ENCODE peak calls at places on chromosomes 7 and 10, in seven cellular contexts. One of them, this sample, is unnamed. For H3K9me3, the result is how much of the 10 kb centered on the place peaks cover.

GRCh38 chr7:48074231-48074654 is 14.8 kb upstream of the UPP1 start:
- DNase-seq in H1: no peak
- DNase-seq in GM23248: peak
- DNase-seq in IMR-90: peak
- DNase-seq in left ventricle myocardium inferior: no peak
- DNase-seq in CD4-positive, alpha-beta memory T cell: no peak
- DNase-seq in prostate gland: no peak
- DNase-seq in this sample: no peak

GRCh38 chr7:105932835-105933477 is 30.1 kb upstream of the CDHR3 start:
- DNase-seq in CD4-positive, alpha-beta memory T cell: no peak
- DNase-seq in left ventricle myocardium inferior: no peak
- DNase-seq in GM23248: peak
- DNase-seq in H1: no peak
- DNase-seq in IMR-90: peak
- DNase-seq in prostate gland: no peak
- DNase-seq in this sample: no peak

GRCh38 chr7:82599910-82600309 is 156.3 kb upstream of the CACNA2D1 start:
- DNase-seq in H1: no peak
- DNase-seq in prostate gland: no peak
- DNase-seq in IMR-90: no peak
- DNase-seq in CD4-positive, alpha-beta memory T cell: no peak
- DNase-seq in GM23248: no peak
- DNase-seq in left ventricle myocardium inferior: no peak
- DNase-seq in this sample: no peak

GRCh38 chr10:95211606-95212279 is 17.7 kb downstream of the ACSM6 start:
- DNase-seq in CD4-positive, alpha-beta memory T cell: no peak
- DNase-seq in GM23248: peak
- DNase-seq in H1: no peak
- DNase-seq in prostate gland: no peak
- DNase-seq in IMR-90: peak
- DNase-seq in left ventricle myocardium inferior: no peak
- DNase-seq in this sample: no peak

GRCh38 chr7:49479936-49480544 is 293.4 kb upstream of the VWC2 start:
- DNase-seq in H1: no peak
- DNase-seq in CD4-positive, alpha-beta memory T cell: no peak
- DNase-seq in left ventricle myocardium inferior: no peak
- DNase-seq in prostate gland: no peak
- DNase-seq in GM23248: no peak
- DNase-seq in IMR-90: no peak
- DNase-seq in this sample: no peak

GRCh38 chr7:17369686-17370426 is 71.4 kb downstream of the AHR start:
- DNase-seq in GM23248: peak
- DNase-seq in prostate gland: peak
- DNase-seq in IMR-90: peak
- DNase-seq in CD4-positive, alpha-beta memory T cell: no peak
- DNase-seq in left ventricle myocardium inferior: no peak
- DNase-seq in H1: no peak
- DNase-seq in this sample: peak

GRCh38 chr7:12294701-12295100 is 83.6 kb downstream of the TMEM106B start:
- DNase-seq in left ventricle myocardium inferior: no peak
- DNase-seq in CD4-positive, alpha-beta memory T cell: no peak
- DNase-seq in prostate gland: no peak
- DNase-seq in GM23248: no peak
- DNase-seq in H1: no peak
- DNase-seq in IMR-90: no peak
- DNase-seq in this sample: no peak

GRCh38 chr10:129951251-129951808 is 12.7 kb downstream of the EBF3 start:
- DNase-seq in H1: no peak
- DNase-seq in prostate gland: no peak
- DNase-seq in CD4-positive, alpha-beta memory T cell: no peak
- DNase-seq in left ventricle myocardium inferior: no peak
- DNase-seq in IMR-90: no peak
- DNase-seq in GM23248: no peak
- DNase-seq in this sample: no peak

GRCh38 chr7:78777844-78778243 is 675.6 kb downstream of the MAGI2 start:
- DNase-seq in left ventricle myocardium inferior: no peak
- DNase-seq in GM23248: peak
- DNase-seq in prostate gland: no peak
- DNase-seq in CD4-positive, alpha-beta memory T cell: no peak
- DNase-seq in IMR-90: peak
- DNase-seq in H1: no peak
- DNase-seq in this sample: no peak

GRCh38 chr10:33122014-33122788 is 164.2 kb upstream of the ITGB1 start:
- DNase-seq in IMR-90: peak
- DNase-seq in left ventricle myocardium inferior: no peak
- DNase-seq in GM23248: peak
- DNase-seq in prostate gland: peak
- DNase-seq in H1: no peak
- DNase-seq in CD4-positive, alpha-beta memory T cell: no peak
- DNase-seq in this sample: no peak

GRCh38 chr7:87920578-87920977 is 13.5 kb upstream of the ADAM22 start:
- DNase-seq in IMR-90: no peak
- DNase-seq in CD4-positive, alpha-beta memory T cell: no peak
- DNase-seq in H1: no peak
- DNase-seq in GM23248: no peak
- DNase-seq in left ventricle myocardium inferior: no peak
- DNase-seq in prostate gland: no peak
- DNase-seq in this sample: no peak
- H3K4me3 ChIP-seq in IMR-90: no peak
- H3K4me3 ChIP-seq in CD4-positive, alpha-beta memory T cell: no peak
- H3K4me3 ChIP-seq in H1: no peak
- H3K4me3 ChIP-seq in GM23248: no peak
- H3K4me3 ChIP-seq in left ventricle myocardium inferior: no peak
- H3K4me3 ChIP-seq in prostate gland: no peak
- H3K4me3 ChIP-seq in this sample: no peak

GRCh38 chr10:89029201-89029600 is 38.6 kb downstream of the FAS start:
- DNase-seq in IMR-90: no peak
- DNase-seq in prostate gland: no peak
- DNase-seq in H1: no peak
- DNase-seq in CD4-positive, alpha-beta memory T cell: no peak
- DNase-seq in left ventricle myocardium inferior: no peak
- DNase-seq in GM23248: peak
- DNase-seq in this sample: no peak
- H3K27ac ChIP-seq in IMR-90: no peak
- H3K27ac ChIP-seq in prostate gland: no peak
- H3K27ac ChIP-seq in H1: no peak
- H3K27ac ChIP-seq in CD4-positive, alpha-beta memory T cell: no peak
- H3K27ac ChIP-seq in left ventricle myocardium inferior: no peak
- H3K27ac ChIP-seq in GM23248: peak
- H3K27ac ChIP-seq in this sample: no peak

GRCh38 chr7:158289761-158290523 is 297.7 kb downstream of the PTPRN2 start:
- DNase-seq in CD4-positive, alpha-beta memory T cell: no peak
- DNase-seq in GM23248: no peak
- DNase-seq in left ventricle myocardium inferior: no peak
- DNase-seq in H1: peak
- DNase-seq in prostate gland: peak
- DNase-seq in IMR-90: no peak
- DNase-seq in this sample: no peak
- H3K9me3 ChIP-seq in CD4-positive, alpha-beta memory T cell: under half
- H3K9me3 ChIP-seq in GM23248: under half
- H3K9me3 ChIP-seq in left ventricle myocardium inferior: half or more
- H3K9me3 ChIP-seq in H1: under half
- H3K9me3 ChIP-seq in prostate gland: under half
- H3K9me3 ChIP-seq in IMR-90: under half
- H3K9me3 ChIP-seq in this sample: under half

GRCh38 chr10:14146005-14146404 is 184.7 kb downstream of the FRMD4A start:
- DNase-seq in CD4-positive, alpha-beta memory T cell: no peak
- DNase-seq in H1: no peak
- DNase-seq in prostate gland: no peak
- DNase-seq in GM23248: peak
- DNase-seq in left ventricle myocardium inferior: no peak
- DNase-seq in IMR-90: peak
- DNase-seq in this sample: no peak
- H3K4me3 ChIP-seq in CD4-positive, alpha-beta memory T cell: no peak
- H3K4me3 ChIP-seq in H1: no peak
- H3K4me3 ChIP-seq in prostate gland: no peak
- H3K4me3 ChIP-seq in GM23248: no peak
- H3K4me3 ChIP-seq in left ventricle myocardium inferior: no peak
- H3K4me3 ChIP-seq in IMR-90: no peak
- H3K4me3 ChIP-seq in this sample: no peak

GRCh38 chr10:127922206-127922605 is 15.3 kb downstream of the PTPRE start:
- DNase-seq in GM23248: no peak
- DNase-seq in left ventricle myocardium inferior: no peak
- DNase-seq in CD4-positive, alpha-beta memory T cell: no peak
- DNase-seq in prostate gland: no peak
- DNase-seq in IMR-90: no peak
- DNase-seq in H1: no peak
- DNase-seq in this sample: no peak

GRCh38 chr10:127921751-127922140 is 14.8 kb downstream of the PTPRE start:
- DNase-seq in CD4-positive, alpha-beta memory T cell: no peak
- DNase-seq in left ventricle myocardium inferior: no peak
- DNase-seq in prostate gland: no peak
- DNase-seq in IMR-90: no peak
- DNase-seq in H1: no peak
- DNase-seq in GM23248: no peak
- DNase-seq in this sample: no peak

GRCh38 chr10:127921075-127921750 is 14.3 kb downstream of the PTPRE start:
- DNase-seq in H1: peak
- DNase-seq in CD4-positive, alpha-beta memory T cell: no peak
- DNase-seq in IMR-90: no peak
- DNase-seq in left ventricle myocardium inferior: no peak
- DNase-seq in GM23248: no peak
- DNase-seq in prostate gland: no peak
- DNase-seq in this sample: no peak

GRCh38 chr10:127919418-127920191 is 12.7 kb downstream of the PTPRE start:
- DNase-seq in prostate gland: no peak
- DNase-seq in GM23248: peak
- DNase-seq in left ventricle myocardium inferior: no peak
- DNase-seq in CD4-positive, alpha-beta memory T cell: no peak
- DNase-seq in H1: peak
- DNase-seq in IMR-90: peak
- DNase-seq in this sample: no peak

DNA sequence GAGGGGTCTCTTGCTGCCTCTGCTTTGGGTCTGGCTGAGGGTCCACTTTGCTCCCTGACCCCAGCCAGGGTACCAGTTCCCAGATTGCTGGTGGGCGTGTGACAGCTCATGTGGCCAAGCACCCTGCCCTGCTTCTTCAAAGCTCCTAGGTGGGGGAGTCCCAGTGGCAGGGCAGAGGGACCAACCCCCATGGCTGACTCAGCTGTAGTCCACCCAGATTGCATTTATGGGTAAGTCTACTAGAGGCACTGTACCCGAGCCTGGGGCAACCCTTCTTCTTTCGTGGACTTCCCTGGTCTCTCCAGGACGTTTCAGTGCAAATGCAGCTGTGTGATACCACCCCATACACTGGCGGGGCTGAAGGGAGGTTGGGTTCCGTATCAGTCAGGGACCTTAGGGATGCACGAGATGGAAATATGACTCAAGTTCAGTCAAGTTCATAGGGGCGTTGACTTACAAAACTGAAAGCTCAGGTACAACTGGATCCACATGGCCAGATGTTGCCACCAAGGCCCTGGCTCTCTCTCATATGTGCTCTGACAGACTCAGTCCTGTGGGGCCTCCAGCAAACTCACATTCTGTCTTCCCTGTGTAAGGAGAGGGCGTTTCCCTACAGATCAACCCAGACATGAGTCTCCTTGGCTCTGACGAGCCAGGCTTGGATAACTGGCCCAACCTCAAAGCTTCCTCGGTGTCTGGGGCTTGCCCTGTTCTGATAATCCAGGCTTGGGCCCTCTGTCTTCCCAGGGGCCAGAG is 13.6 kb downstream of the PTPRE start:
- DNase-seq in CD4-positive, alpha-beta memory T cell: no peak
- DNase-seq in prostate gland: no peak
- DNase-seq in GM23248: peak
- DNase-seq in IMR-90: no peak
- DNase-seq in left ventricle myocardium inferior: no peak
- DNase-seq in H1: no peak
- DNase-seq in this sample: no peak
- H3K27ac ChIP-seq in CD4-positive, alpha-beta memory T cell: no peak
- H3K27ac ChIP-seq in prostate gland: no peak
- H3K27ac ChIP-seq in GM23248: peak
- H3K27ac ChIP-seq in IMR-90: peak
- H3K27ac ChIP-seq in left ventricle myocardium inferior: peak
- H3K27ac ChIP-seq in H1: no peak
- H3K27ac ChIP-seq in this sample: peak

GRCh38 chr10:43218951-43219837 is 47.7 kb downstream of the RASGEF1A start:
- DNase-seq in GM23248: no peak
- DNase-seq in CD4-positive, alpha-beta memory T cell: no peak
- DNase-seq in prostate gland: no peak
- DNase-seq in H1: no peak
- DNase-seq in IMR-90: no peak
- DNase-seq in left ventricle myocardium inferior: peak
- DNase-seq in this sample: no peak
- H3K9me3 ChIP-seq in GM23248: under half
- H3K9me3 ChIP-seq in CD4-positive, alpha-beta memory T cell: under half
- H3K9me3 ChIP-seq in prostate gland: under half
- H3K9me3 ChIP-seq in H1: under half
- H3K9me3 ChIP-seq in IMR-90: under half
- H3K9me3 ChIP-seq in left ventricle myocardium inferior: under half
- H3K9me3 ChIP-seq in this sample: under half

This sample was measured in heart right ventricle.